ENCODE peak calls at places on chromosomes 11 and 22, in four cellular contexts. One of them, this sample, is unnamed.

GRCh38 chr11:132248585-132248984 is 878.2 kb downstream of the NTM start:
- DNase-seq in IMR-90: no peak
- DNase-seq in astrocyte of the cerebellum: no peak
- DNase-seq in NCI-H1694 treated with DMSO at 0.1 percent for 48 hours: no peak
- DNase-seq in this sample: no peak

GRCh38 chr11:10893713-10894112 is 35.9 kb upstream of the ZBED5 start:
- DNase-seq in IMR-90: peak; percentile 89
- DNase-seq in astrocyte of the cerebellum: no peak
- DNase-seq in NCI-H1694 treated with DMSO at 0.1 percent for 48 hours: peak; percentile 6
- DNase-seq in this sample: no peak

GRCh38 chr11:44813401-44813800 is 86.6 kb downstream of the TSPAN18 start:
- DNase-seq in IMR-90: no peak
- DNase-seq in astrocyte of the cerebellum: no peak
- DNase-seq in NCI-H1694 treated with DMSO at 0.1 percent for 48 hours: no peak
- DNase-seq in this sample: no peak

GRCh38 chr11:28808771-28809170 is 700.6 kb downstream of the METTL15 start:
- DNase-seq in IMR-90: no peak
- DNase-seq in astrocyte of the cerebellum: no peak
- DNase-seq in NCI-H1694 treated with DMSO at 0.1 percent for 48 hours: no peak
- DNase-seq in this sample: no peak

GRCh38 chr11:61983419-61983818 is 16.0 kb upstream of the FTH1 start:
- DNase-seq in IMR-90: no peak
- DNase-seq in astrocyte of the cerebellum: no peak
- DNase-seq in NCI-H1694 treated with DMSO at 0.1 percent for 48 hours: no peak
- DNase-seq in this sample: no peak

GRCh38 chr11:116438651-116439479 is 333.9 kb downstream of the BUD13 start:
- DNase-seq in IMR-90: no peak
- DNase-seq in astrocyte of the cerebellum: no peak
- DNase-seq in NCI-H1694 treated with DMSO at 0.1 percent for 48 hours: no peak
- DNase-seq in this sample: no peak

GRCh38 chr11:114340311-114341131 is 44.3 kb downstream of the NNMT start:
- DNase-seq in IMR-90: peak; percentile 82
- DNase-seq in astrocyte of the cerebellum: peak; percentile 65
- DNase-seq in NCI-H1694 treated with DMSO at 0.1 percent for 48 hours: peak; percentile 13
- DNase-seq in this sample: peak; percentile 15

GRCh38 chr22:27804683-27805297 is 3.2 kb upstream of the MN1 start:
- DNase-seq in IMR-90: peak; percentile 64
- DNase-seq in astrocyte of the cerebellum: no peak
- DNase-seq in NCI-H1694 treated with DMSO at 0.1 percent for 48 hours: peak; percentile 45
- DNase-seq in this sample: peak; percentile 17

GRCh38 chr11:5688482-5688881 is 1.1 kb upstream of the TRIM22 start:
- DNase-seq in IMR-90: no peak
- DNase-seq in astrocyte of the cerebellum: no peak
- DNase-seq in NCI-H1694 treated with DMSO at 0.1 percent for 48 hours: no peak
- DNase-seq in this sample: no peak

GRCh38 chr11:86183694-86184093 is 60.9 kb upstream of the EED start:
- DNase-seq in IMR-90: peak; percentile 76
- DNase-seq in astrocyte of the cerebellum: no peak
- DNase-seq in NCI-H1694 treated with DMSO at 0.1 percent for 48 hours: no peak
- DNase-seq in this sample: peak; percentile 14

GRCh38 chr11:20522536-20522935 is 76.9 kb upstream of the SLC6A5 start:
- DNase-seq in IMR-90: no peak
- DNase-seq in astrocyte of the cerebellum: no peak
- DNase-seq in NCI-H1694 treated with DMSO at 0.1 percent for 48 hours: no peak
- DNase-seq in this sample: no peak

GRCh38 chr11:75767228-75767572 is 1.4 kb upstream of the DGAT2 start:
- DNase-seq in IMR-90: no peak
- DNase-seq in astrocyte of the cerebellum: no peak
- DNase-seq in NCI-H1694 treated with DMSO at 0.1 percent for 48 hours: no peak
- DNase-seq in this sample: no peak

This sample was measured in DMS 273 treated with DMSO at 0.1 percent for 48 hours.